ENCODE peak calls at places on chromosomes 1 and 21, in ten cellular contexts. P is GM20000, F is aorta, I is iris pigment epithelial cell, X is left ventricle myocardium inferior, V is suprapubic skin, G is right atrium auricular region, U is cardiac muscle cell, B is NCI-H1092 treated with DMSO at 0.1 percent for 48 hours, A is AG04449. Q is an unnamed sample.

GRCh38 chr1:7389786-7390603 is 381.1 kb upstream of the VAMP3 start:
- DNase-seq in P (no peak), F (peak), I (no peak), X (no peak), V (peak), G (peak), U (no peak), B (no peak), A (no peak), Q (no peak)

GRCh38 chr21:33801424-33802405 is 113.9 kb downstream of the ATP5PO start:
- DNase-seq in P (no peak), F (no peak), I (peak), X (no peak), V (no peak), G (no peak), U (no peak), B (peak), A (peak), Q (peak)

GRCh38 chr1:103948526-103948925 is 198.8 kb downstream of the AMY1C start:
- DNase-seq in P (no peak), F (no peak), I (no peak), X (no peak), V (no peak), G (no peak), U (peak), B (no peak), A (no peak), Q (no peak)

GRCh38 chr1:157236072-157236471 is 97.9 kb upstream of the ETV3 start:
- DNase-seq in P (no peak), F (no peak), I (no peak), X (no peak), V (no peak), G (no peak), U (no peak), B (no peak), A (no peak), Q (no peak)

GRCh38 chr1:21706151-21706835 is 37.1 kb upstream of the RAP1GAP start:
- DNase-seq in P (no peak), F (no peak), I (peak), X (no peak), V (no peak), G (no peak), U (peak), B (no peak), A (no peak), Q (no peak)

GRCh38 chr21:42538479-42539275 is 25.0 kb downstream of the SLC37A1 start:
- DNase-seq in P (no peak), F (peak), I (no peak), X (no peak), V (no peak), G (no peak), U (no peak), B (no peak), A (no peak), Q (no peak)

GRCh38 chr1:205473966-205474365 is 18.1 kb upstream of the BLACAT1 start:
- DNase-seq in P (no peak), F (no peak), I (no peak), X (no peak), V (no peak), G (no peak), U (no peak), B (no peak), A (no peak), Q (no peak)

GRCh38 chr1:169557131-169557530 is 29.1 kb downstream of the F5 start:
- DNase-seq in P (no peak), F (no peak), I (no peak), X (no peak), V (no peak), G (no peak), U (no peak), B (no peak), A (no peak), Q (no peak)

GRCh38 chr1:8643542-8644536 is 173.6 kb downstream of the RERE start:
- DNase-seq in P (peak), F (no peak), I (no peak), X (no peak), V (no peak), G (no peak), U (no peak), B (peak), A (no peak), Q (peak)

GRCh38 chr21:41045534-41046268 is 122.3 kb upstream of the BACE2 start:
- DNase-seq in P (no peak), F (no peak), I (no peak), X (no peak), V (no peak), G (no peak), U (no peak), B (peak), A (no peak), Q (no peak)

GRCh38 chr1:196180847-196181593 is 427.2 kb downstream of the KCNT2 start:
- DNase-seq in P (no peak), F (no peak), I (peak), X (no peak), V (no peak), G (no peak), U (peak), B (no peak), A (peak), Q (no peak)

GRCh38 chr1:85581802-85582686 is 1.5 kb downstream of the CCN1 start:
- DNase-seq in P (no peak), F (peak), I (peak), X (peak), V (no peak), G (no peak), U (peak), B (no peak), A (no peak), Q (no peak)

GRCh38 chr1:114114751-114115104 is 38.9 kb downstream of the SYT6 start:
- DNase-seq in P (no peak), F (no peak), I (no peak), X (no peak), V (no peak), G (no peak), U (no peak), B (no peak), A (no peak), Q (no peak)

GRCh38 chr1:198118136-198118535 is 38.7 kb upstream of the NEK7 start:
- DNase-seq in P (no peak), F (peak), I (peak), X (peak), V (no peak), G (peak), U (peak), B (no peak), A (peak), Q (no peak)

GRCh38 chr1:2212542-2213491 is 15.3 kb upstream of the SKI start:
- DNase-seq in P (peak), F (peak), I (peak), X (peak), V (peak), G (peak), U (peak), B (no peak), A (peak), Q (no peak)

GRCh38 chr1:229342902-229343587 is at the start of gene CCSAP:
- DNase-seq in P (peak), F (peak), I (peak), X (peak), V (no peak), G (no peak), U (peak), B (no peak), A (no peak), Q (peak)

GRCh38 chr1:173202430-173203145 is 4.5 kb downstream of the TNFSF4 start:
- DNase-seq in P (no peak), F (no peak), I (peak), X (no peak), V (no peak), G (no peak), U (peak), B (peak), A (peak), Q (peak)